ENCODE peak calls at places on chromosomes 2 and 18, in ten cellular contexts. J is NB4, X is RWPE1, Z is upper lobe of right lung, D is astrocyte, F is cardiac muscle cell, Y is PC-3, H is astrocyte of the spinal cord, B is Calu3, T is LNCaP clone FGC. A is an unnamed sample.

GRCh38 chr2:222292738-222293134 is 6.1 kb downstream of the PAX3 start:
- DNase-seq in J (no peak), X (no peak), Z (no peak), D (no peak), F (no peak), Y (no peak), H (peak), B (no peak), T (no peak), A (no peak)

GRCh38 chr18:44128365-44128764 is 552.3 kb upstream of the SETBP1 start:
- DNase-seq in J (no peak), X (peak), Z (no peak), D (peak), F (no peak), Y (peak), H (peak), B (no peak), T (no peak), A (no peak)

GRCh38 chr18:58247363-58247834 is 203.4 kb downstream of the NEDD4L start:
- DNase-seq in J (no peak), X (no peak), Z (peak), D (peak), F (peak), Y (no peak), H (peak), B (no peak), T (no peak), A (peak)

GRCh38 chr2:230067990-230068657 is 600 bp downstream of the SLC16A14 start:
- DNase-seq in J (peak), X (peak), Z (peak), D (peak), F (peak), Y (peak), H (peak), B (peak), T (no peak), A (peak)

GRCh38 chr2:180694445-180695421 is 285.7 kb upstream of the UBE2E3 start:
- DNase-seq in J (no peak), X (no peak), Z (no peak), D (no peak), F (no peak), Y (no peak), H (peak), B (no peak), T (no peak), A (no peak)

GRCh38 chr2:138107288-138107687 is 143.0 kb downstream of the HNMT start:
- DNase-seq in J (no peak), X (peak), Z (no peak), D (no peak), F (no peak), Y (peak), H (no peak), B (no peak), T (no peak), A (no peak)

GRCh38 chr2:176085861-176086771 is 2.4 kb upstream of the EVX2 start:
- DNase-seq in J (peak), X (peak), Z (peak), D (no peak), F (peak), Y (peak), H (no peak), B (peak), T (no peak), A (peak)

GRCh38 chr2:182744490-182744889 is 28.4 kb downstream of the DNAJC10 start:
- DNase-seq in J (no peak), X (no peak), Z (no peak), D (peak), F (no peak), Y (no peak), H (no peak), B (no peak), T (no peak), A (no peak)

GRCh38 chr2:9738718-9739496 is 104.4 kb upstream of the TAF1B start:
- DNase-seq in J (no peak), X (no peak), Z (no peak), D (no peak), F (no peak), Y (no peak), H (no peak), B (no peak), T (no peak), A (no peak)

GRCh38 chr2:239371726-239372686 is 28.8 kb downstream of the HDAC4 start:
- DNase-seq in J (no peak), X (no peak), Z (no peak), D (no peak), F (no peak), Y (no peak), H (no peak), B (no peak), T (no peak), A (no peak)

GRCh38 chr18:25561923-25562322 is 210.0 kb upstream of the ZNF521 start:
- DNase-seq in J (peak), X (no peak), Z (no peak), D (peak), F (peak), Y (peak), H (peak), B (peak), T (peak), A (peak)

GRCh38 chr2:177398290-177398683 is 5.7 kb downstream of the AGPS start:
- DNase-seq in J (no peak), X (no peak), Z (no peak), D (no peak), F (no peak), Y (no peak), H (no peak), B (no peak), T (no peak), A (no peak)

GRCh38 chr18:74190086-74190485 is 41.8 kb downstream of the TIMM21 start:
- DNase-seq in J (no peak), X (no peak), Z (no peak), D (peak), F (no peak), Y (no peak), H (peak), B (no peak), T (no peak), A (no peak)

GRCh38 chr2:100119235-100119634 is 23.2 kb downstream of the AFF3 start:
- DNase-seq in J (no peak), X (no peak), Z (no peak), D (no peak), F (no peak), Y (no peak), H (no peak), B (no peak), T (no peak), A (no peak)

GRCh38 chr2:111194835-111195621 is 74.3 kb downstream of the BCL2L11 start:
- DNase-seq in J (peak), X (no peak), Z (no peak), D (no peak), F (no peak), Y (no peak), H (peak), B (no peak), T (no peak), A (no peak)

GRCh38 chr18:77136076-77136718 is 3.6 kb upstream of the MBP start:
- DNase-seq in J (no peak), X (no peak), Z (no peak), D (no peak), F (no peak), Y (no peak), H (no peak), B (no peak), T (no peak), A (no peak)

GRCh38 chr2:26068602-26069298 is 34.9 kb downstream of the RAB10 start:
- DNase-seq in J (peak), X (peak), Z (no peak), D (peak), F (no peak), Y (peak), H (peak), B (peak), T (no peak), A (no peak)

GRCh38 chr2:194495046-194495445 is 1162.0 kb upstream of the SLC39A10 start:
- DNase-seq in J (no peak), X (no peak), Z (no peak), D (no peak), F (no peak), Y (peak), H (no peak), B (no peak), T (no peak), A (no peak)

GRCh38 chr2:42368817-42369550 is 8.0 kb upstream of the COX7A2L start:
- DNase-seq in J (no peak), X (no peak), Z (no peak), D (no peak), F (no peak), Y (peak), H (no peak), B (no peak), T (peak), A (peak)

GRCh38 chr18:33578371-33579146 is 540 bp downstream of the ASXL3 start:
- DNase-seq in J (no peak), X (no peak), Z (peak), D (peak), F (peak), Y (no peak), H (no peak), B (peak), T (no peak), A (peak)

GRCh38 chr18:48827321-48828200 is 123.2 kb downstream of the SMAD7 start:
- DNase-seq in J (no peak), X (no peak), Z (peak), D (peak), F (peak), Y (no peak), H (peak), B (no peak), T (peak), A (no peak)

GRCh38 chr18:22219568-22220355 is 50.4 kb downstream of the GATA6 start:
- DNase-seq in J (no peak), X (no peak), Z (no peak), D (no peak), F (no peak), Y (no peak), H (no peak), B (no peak), T (no peak), A (no peak)

GRCh38 chr18:62717059-62717849 is 1.9 kb downstream of the PHLPP1 start:
- DNase-seq in J (peak), X (peak), Z (no peak), D (peak), F (peak), Y (peak), H (peak), B (peak), T (peak), A (peak)

GRCh38 chr2:54610700-54611099 is 112.8 kb upstream of the EML6 start:
- DNase-seq in J (no peak), X (no peak), Z (no peak), D (peak), F (peak), Y (no peak), H (no peak), B (no peak), T (no peak), A (no peak)

GRCh38 chr2:241878007-241878970 is 8.8 kb downstream of the RTP5 start:
- DNase-seq in J (peak), X (peak), Z (peak), D (no peak), F (peak), Y (peak), H (peak), B (peak), T (no peak), A (peak)

GRCh38 chr2:100278986-100279385 is 43.3 kb downstream of the LONRF2 start:
- DNase-seq in J (peak), X (no peak), Z (no peak), D (no peak), F (no peak), Y (no peak), H (no peak), B (no peak), T (no peak), A (no peak)

GRCh38 chr2:237075749-237076599 is 9.7 kb upstream of the COPS8 start:
- DNase-seq in J (no peak), X (no peak), Z (peak), D (no peak), F (no peak), Y (peak), H (no peak), B (peak), T (no peak), A (no peak)

GRCh38 chr2:3974765-3975164 is 271.4 kb downstream of the DCDC2C start:
- DNase-seq in J (no peak), X (no peak), Z (no peak), D (no peak), F (no peak), Y (no peak), H (no peak), B (no peak), T (no peak), A (no peak)

GRCh38 chr18:58793361-58793760 is 71.3 kb upstream of the ZNF532 start:
- DNase-seq in J (no peak), X (peak), Z (no peak), D (peak), F (peak), Y (peak), H (peak), B (no peak), T (peak), A (no peak)

GRCh38 chr2:32864761-32865160 is 82.0 kb upstream of the LTBP1 start:
- DNase-seq in J (no peak), X (no peak), Z (no peak), D (peak), F (no peak), Y (no peak), H (peak), B (no peak), T (no peak), A (no peak)

GRCh38 chr2:98771771-98772521 is 41.0 kb upstream of the MGAT4A start:
- DNase-seq in J (peak), X (no peak), Z (no peak), D (peak), F (no peak), Y (no peak), H (peak), B (no peak), T (no peak), A (no peak)

GRCh38 chr2:203949228-203949627 is 12.7 kb downstream of the ICOS start:
- DNase-seq in J (no peak), X (peak), Z (no peak), D (peak), F (no peak), Y (peak), H (peak), B (no peak), T (no peak), A (no peak)

GRCh38 chr2:181376442-181376841 is 80.7 kb upstream of the ITGA4 start:
- DNase-seq in J (no peak), X (no peak), Z (no peak), D (no peak), F (no peak), Y (no peak), H (no peak), B (no peak), T (no peak), A (no peak)

GRCh38 chr18:60596928-60597327 is 224.4 kb upstream of the MC4R start:
- DNase-seq in J (no peak), X (no peak), Z (no peak), D (no peak), F (no peak), Y (no peak), H (no peak), B (no peak), T (no peak), A (no peak)

GRCh38 chr2:164706522-164706921 is 85.2 kb upstream of the GRB14 start:
- DNase-seq in J (no peak), X (peak), Z (no peak), D (peak), F (no peak), Y (peak), H (peak), B (no peak), T (no peak), A (no peak)

GRCh38 chr2:240624950-240625621 is at the start of gene GPR35:
- DNase-seq in J (peak), X (no peak), Z (peak), D (peak), F (no peak), Y (no peak), H (peak), B (no peak), T (no peak), A (no peak)

GRCh38 chr2:85167479-85167878 is 34.3 kb downstream of the TCF7L1 start:
- DNase-seq in J (no peak), X (no peak), Z (no peak), D (no peak), F (no peak), Y (no peak), H (no peak), B (no peak), T (no peak), A (no peak)

GRCh38 chr2:171160119-171160629 is 519 bp downstream of the TLK1 start:
- DNase-seq in J (no peak), X (peak), Z (peak), D (peak), F (peak), Y (peak), H (peak), B (peak), T (no peak), A (peak)

GRCh38 chr2:205323929-205324328 is 358.4 kb upstream of the NRP2 start:
- DNase-seq in J (no peak), X (no peak), Z (no peak), D (no peak), F (no peak), Y (peak), H (no peak), B (no peak), T (no peak), A (no peak)

GRCh38 chr2:105102001-105102400 is 64.1 kb downstream of the MRPS9 start:
- DNase-seq in J (no peak), X (no peak), Z (no peak), D (no peak), F (no peak), Y (no peak), H (no peak), B (no peak), T (no peak), A (no peak)

GRCh38 chr2:106108351-106108750 is 85.8 kb downstream of the UXS1 start:
- DNase-seq in J (no peak), X (no peak), Z (no peak), D (no peak), F (peak), Y (peak), H (peak), B (no peak), T (no peak), A (no peak)
- TF ChIP-seq CTCF in J (no peak), X (peak), Z (peak), D (no peak), F (peak), Y (peak), H (peak), B (no peak), T (peak), A (no peak)

DNA sequence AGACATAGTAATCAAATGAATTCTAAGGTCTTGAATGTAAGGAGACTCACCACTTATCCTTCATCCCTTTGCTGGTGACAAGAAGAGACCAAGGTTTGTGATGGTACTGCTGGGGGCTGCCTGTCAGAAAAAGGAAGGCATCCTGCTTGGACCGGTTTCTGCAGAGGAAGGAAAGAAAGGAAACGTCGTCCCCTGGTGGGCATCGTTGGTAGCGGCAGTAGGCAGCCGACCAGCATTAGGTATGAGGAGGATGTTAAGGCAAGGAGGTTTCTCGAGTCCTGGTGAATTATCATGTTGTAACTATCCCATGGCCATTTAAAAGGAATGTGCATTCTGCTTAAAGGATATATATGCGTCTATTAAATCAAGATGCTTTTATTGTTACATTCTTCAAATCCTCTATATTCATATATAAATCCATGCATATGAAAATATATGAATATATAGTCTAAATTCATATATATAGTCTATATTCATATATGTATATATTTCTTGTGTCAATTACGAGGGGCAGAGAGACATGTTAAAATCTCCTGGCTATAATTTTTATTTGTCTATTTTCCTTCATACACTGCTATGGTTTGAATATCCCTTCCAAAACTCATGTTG is 94.4 kb upstream of the TGFA start:
- DNase-seq in J (peak), X (peak), Z (peak), D (peak), F (peak), Y (peak), H (peak), B (peak), T (no peak), A (peak)
- TF ChIP-seq CTCF in J (peak), X (peak), Z (peak), D (peak), F (peak), Y (peak), H (peak), B (peak), T (peak), A (peak)

GRCh38 chr2:232376713-232377112 is 1.8 kb upstream of the ALPP start:
- DNase-seq in J (no peak), X (no peak), Z (peak), D (no peak), F (no peak), Y (no peak), H (no peak), B (no peak), T (no peak), A (no peak)

GRCh38 chr2:232372231-232373208 is 6.0 kb upstream of the ALPP start:
- DNase-seq in J (peak), X (peak), Z (peak), D (no peak), F (no peak), Y (peak), H (no peak), B (no peak), T (no peak), A (no peak)

GRCh38 chr2:232376260-232376659 is 2.3 kb upstream of the ALPP start:
- DNase-seq in J (no peak), X (no peak), Z (peak), D (no peak), F (no peak), Y (no peak), H (no peak), B (no peak), T (no peak), A (no peak)

GRCh38 chr2:232377319-232377718 is 1.2 kb upstream of the ALPP start:
- DNase-seq in J (no peak), X (no peak), Z (no peak), D (no peak), F (no peak), Y (no peak), H (no peak), B (no peak), T (no peak), A (no peak)

DNA sequence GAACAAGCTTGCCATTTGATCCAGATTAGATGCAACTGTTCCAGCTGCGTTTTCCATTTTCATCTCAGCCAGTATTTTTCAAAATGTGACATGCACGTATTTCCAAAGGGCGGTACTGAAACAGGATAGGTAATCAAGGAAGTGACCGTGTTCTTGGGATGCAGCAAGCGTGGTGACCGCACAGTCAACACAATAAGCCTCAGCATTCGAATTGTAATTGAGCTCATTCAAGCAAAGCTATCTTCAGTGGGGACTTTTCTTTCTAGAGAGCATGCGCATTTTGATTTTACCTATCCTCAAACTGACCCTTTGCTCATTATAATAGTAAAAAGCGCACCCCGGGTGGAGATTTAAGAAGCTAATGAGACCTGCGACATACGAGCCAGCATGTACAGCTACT is 3.4 kb upstream of the ALPP start:
- DNase-seq in J (no peak), X (no peak), Z (no peak), D (no peak), F (no peak), Y (no peak), H (no peak), B (no peak), T (no peak), A (no peak)
- TF ChIP-seq CTCF in J (no peak), X (no peak), Z (no peak), D (no peak), F (no peak), Y (no peak), H (no peak), B (no peak), T (no peak), A (no peak)

GRCh38 chr2:65799455-65799854 is 367.1 kb upstream of the SPRED2 start:
- DNase-seq in J (no peak), X (no peak), Z (no peak), D (no peak), F (no peak), Y (no peak), H (no peak), B (no peak), T (no peak), A (no peak)

GRCh38 chr2:65804777-65805176 is 372.4 kb upstream of the SPRED2 start:
- DNase-seq in J (no peak), X (no peak), Z (no peak), D (no peak), F (no peak), Y (no peak), H (no peak), B (no peak), T (no peak), A (no peak)

GRCh38 chr2:65802298-65802942 is 370.0 kb upstream of the SPRED2 start:
- DNase-seq in J (no peak), X (no peak), Z (no peak), D (no peak), F (peak), Y (no peak), H (no peak), B (no peak), T (no peak), A (no peak)

GRCh38 chr2:65796259-65796658 is 363.9 kb upstream of the SPRED2 start:
- DNase-seq in J (no peak), X (no peak), Z (no peak), D (peak), F (no peak), Y (no peak), H (no peak), B (no peak), T (no peak), A (no peak)

DNA sequence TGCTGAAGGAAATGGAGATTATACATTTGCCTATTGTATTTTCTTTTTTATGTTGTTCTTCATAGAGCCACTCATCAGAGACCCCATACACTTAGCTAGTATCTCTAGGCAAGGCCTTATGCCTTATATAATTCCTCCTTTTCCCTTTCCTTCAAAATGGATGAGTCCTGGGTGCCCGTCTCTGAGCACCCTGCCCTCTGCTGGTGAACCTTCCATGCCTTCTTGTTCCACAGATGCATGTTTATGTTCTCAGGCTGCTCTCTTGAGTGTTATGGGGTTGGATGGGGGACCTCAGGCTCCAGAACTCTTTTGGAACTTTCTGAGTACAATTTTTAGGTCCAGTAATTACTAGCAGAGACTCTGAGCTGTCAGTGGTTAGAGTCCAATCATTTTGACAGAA is 368.6 kb upstream of the SPRED2 start:
- DNase-seq in J (peak), X (no peak), Z (no peak), D (no peak), F (no peak), Y (peak), H (peak), B (peak), T (no peak), A (no peak)
- TF ChIP-seq CTCF in J (peak), X (no peak), Z (peak), D (peak), F (peak), Y (peak), H (peak), B (peak), T (peak), A (no peak)